ENCODE peak calls at places on chromosomes 5 and 9, in eight cellular contexts. T is cardiac muscle cell, Y is psoas muscle, R is kidney epithelial cell, F is astrocyte, E is adrenal gland, I is right atrium auricular region, Q is heart right ventricle. L is an unnamed sample.

GRCh38 chr5:177162379-177162778 is 28.8 kb downstream of the NSD1 start:
- DNase-seq in I (no peak), T (no peak), Q (no peak), R (no peak), F (peak; percentile 18), E (no peak), Y (no peak), L (no peak)

GRCh38 chr5:145960848-145961600 is 24.6 kb downstream of the SH3RF2 start:
- DNase-seq in I (no peak), E (no peak), Q (no peak), F (peak; percentile 68), R (no peak), Y (no peak), T (no peak), L (no peak)

GRCh38 chr9:114906922-114907571 is 23.3 kb downstream of the TNFSF8 start:
- DNase-seq in Y (no peak), T (peak; percentile 68), E (peak; percentile 29), I (no peak), F (peak; percentile 19), Q (no peak), R (no peak), L (no peak)

GRCh38 chr9:126205260-126205659 is 121.4 kb upstream of the MVB12B start:
- DNase-seq in E (no peak), F (no peak), T (no peak), Y (no peak), I (no peak), R (no peak), Q (no peak), L (no peak)

GRCh38 chr5:142547445-142548374 is 138.2 kb downstream of the FGF1 start:
- DNase-seq in R (no peak), I (no peak), Y (no peak), F (no peak), Q (no peak), E (no peak), T (no peak), L (no peak)

GRCh38 chr5:59786271-59786805 is 107.2 kb downstream of the PDE4D start:
- DNase-seq in E (no peak), T (peak; percentile 79), I (no peak), Y (no peak), Q (no peak), R (peak; percentile 86), F (peak; percentile 90), L (peak; percentile 64)

GRCh38 chr5:150224483-150225027 is 34.7 kb downstream of the SLC6A7 start:
- DNase-seq in F (peak; percentile 8), Y (no peak), T (no peak), R (no peak), I (no peak), Q (no peak), E (no peak), L (no peak)

GRCh38 chr5:14487896-14488570 is 93.6 kb upstream of the OTULINL start:
- DNase-seq in F (no peak), E (no peak), R (no peak), I (no peak), Y (no peak), T (peak; percentile 15), Q (no peak), L (no peak)

GRCh38 chr5:167821096-167821590 is 470.3 kb upstream of the WWC1 start:
- DNase-seq in E (no peak), F (no peak), Y (no peak), T (no peak), Q (no peak), I (no peak), R (no peak), L (no peak)

GRCh38 chr9:91033802-91034201 is 232.2 kb downstream of the SYK start:
- DNase-seq in Q (no peak), E (no peak), R (no peak), Y (no peak), I (no peak), F (no peak), T (peak; percentile 25), L (no peak)

GRCh38 chr5:109345699-109346098 is 64.1 kb downstream of the PJA2 start:
- DNase-seq in F (no peak), Y (no peak), E (no peak), I (no peak), T (no peak), Q (no peak), R (no peak), L (no peak)

GRCh38 chr9:135677641-135678168 is 14.6 kb downstream of the LCN9 start:
- DNase-seq in Q (no peak), F (no peak), R (no peak), I (no peak), T (no peak), E (no peak), Y (no peak), L (no peak)

GRCh38 chr9:134158753-134159392 is 5.5 kb downstream of the RNU6ATAC start:
- DNase-seq in E (no peak), T (no peak), Y (no peak), R (no peak), I (no peak), Q (no peak), F (no peak), L (no peak)

GRCh38 chr9:122354536-122355199 is 16.2 kb upstream of the PTGS1 start:
- DNase-seq in E (no peak), T (no peak), Y (no peak), F (no peak), I (no peak), R (no peak), Q (peak; percentile 25), L (no peak)

GRCh38 chr5:62431735-62432617 is 19.4 kb downstream of the IPO11 start:
- DNase-seq in Q (peak; percentile 32), I (no peak), E (no peak), F (no peak), Y (no peak), T (peak; percentile 66), R (no peak), L (no peak)

GRCh38 chr5:163846512-163846911 is 341.1 kb downstream of the MAT2B start:
- DNase-seq in E (no peak), R (no peak), I (no peak), Y (no peak), F (peak; percentile 44), T (peak; percentile 77), Q (no peak), L (peak; percentile 16)

GRCh38 chr9:107648153-107648716 is 158.7 kb upstream of the KLF4 start:
- DNase-seq in Q (no peak), E (no peak), Y (no peak), I (no peak), R (no peak), T (no peak), F (peak; percentile 31), L (peak; percentile 55)

GRCh38 chr5:57735754-57736153 is 253.1 kb upstream of the ACTBL2 start:
- DNase-seq in Y (no peak), E (no peak), F (peak; percentile 95), Q (no peak), R (peak; percentile 86), T (peak; percentile 77), I (no peak), L (peak; percentile 58)

GRCh38 chr9:4020038-4020746 is 279.7 kb downstream of the GLIS3 start:
- DNase-seq in R (no peak), I (no peak), Y (no peak), Q (no peak), F (peak; percentile 26), T (no peak), E (no peak), L (no peak)

GRCh38 chr9:134240371-134240770 is 76.0 kb upstream of the RNU6ATAC start:
- DNase-seq in R (no peak), Y (no peak), T (no peak), Q (no peak), E (no peak), I (no peak), F (no peak), L (no peak)

GRCh38 chr5:53691014-53691413 is 130.6 kb downstream of the NDUFS4 start:
- DNase-seq in T (no peak), F (no peak), Q (no peak), E (no peak), I (no peak), R (no peak), Y (no peak), L (no peak)

GRCh38 chr5:76083555-76084495 is 642 bp downstream of the SV2C start:
- DNase-seq in Q (no peak), R (no peak), E (no peak), F (no peak), Y (no peak), I (no peak), T (peak; percentile 2), L (no peak)
- H3K4me3 ChIP-seq in Q (peak overlapping the region; percentile 37), R (no peak overlapping the region), E (no peak overlapping the region), F (no peak overlapping the region), Y (peak overlapping the region; percentile 22), I (peak overlapping the region; percentile 37), T (peak overlapping the region; percentile 24), L (peak overlapping the region; percentile 24)

GRCh38 chr9:116605060-116605459 is 82.0 kb upstream of the TRIM32 start:
- DNase-seq in Y (no peak), R (no peak), F (no peak), Q (no peak), T (no peak), I (no peak), E (no peak), L (no peak)

GRCh38 chr9:116594552-116594951 is 92.6 kb upstream of the TRIM32 start:
- DNase-seq in Q (no peak), F (peak; percentile 77), T (peak; percentile 66), Y (peak; percentile 24), E (no peak), R (peak; percentile 73), I (no peak), L (peak; percentile 68)

GRCh38 chr9:116596646-116597045 is 90.5 kb upstream of the TRIM32 start:
- DNase-seq in Q (no peak), I (no peak), T (no peak), Y (no peak), E (no peak), F (no peak), R (no peak), L (no peak)

DNA sequence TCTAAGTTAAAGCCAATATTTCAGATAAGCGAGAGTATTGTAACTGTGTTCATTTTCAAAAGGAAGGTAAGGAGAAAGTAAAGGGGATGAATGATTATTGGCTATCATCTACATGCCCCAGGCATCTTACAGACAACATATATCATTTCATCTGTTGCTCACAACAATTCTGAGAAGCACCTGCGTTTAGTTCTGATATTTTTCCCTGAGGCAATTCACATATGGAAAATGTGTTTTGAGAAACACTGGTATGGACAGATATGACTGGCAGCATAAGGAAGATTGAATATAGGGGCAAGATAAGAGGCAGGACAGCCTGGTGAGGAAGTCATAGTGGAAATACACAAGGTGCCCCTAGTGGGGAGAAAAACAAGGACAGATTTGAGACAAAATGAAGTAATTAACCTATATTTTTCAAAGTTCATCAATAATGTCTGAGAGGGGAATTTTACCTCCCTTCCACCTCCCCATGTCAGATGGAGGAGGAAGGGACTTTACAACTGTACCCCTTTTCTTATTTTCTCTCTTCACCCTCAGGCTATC is 87.7 kb upstream of the TRIM32 start:
- DNase-seq in R (no peak), Q (no peak), F (no peak), I (no peak), T (no peak), E (no peak), Y (no peak), L (no peak)
- TF ChIP-seq CTCF in R (peak; percentile 6), Q (no peak), F (no peak), I (no peak), T (no peak), E (no peak), Y (no peak), L (no peak)

GRCh38 chr5:65808818-65809217 is 86.8 kb downstream of the NLN start:
- DNase-seq in F (peak; percentile 45), T (no peak), I (no peak), R (no peak), Y (no peak), Q (no peak), E (no peak), L (no peak)
- H3K4me3 ChIP-seq in F (no peak overlapping the region), T (no peak overlapping the region), I (no peak overlapping the region), R (no peak overlapping the region), Y (no peak overlapping the region), Q (no peak overlapping the region), E (no peak overlapping the region), L (no peak overlapping the region)

GRCh38 chr9:98902925-98903324 is 40.8 kb upstream of the COL15A1 start:
- DNase-seq in F (no peak), T (no peak), E (no peak), R (no peak), Y (no peak), Q (no peak), I (peak; percentile 26), L (no peak)
- TF ChIP-seq CTCF in F (no peak), T (no peak), E (no peak), R (no peak), Y (no peak), Q (no peak), I (no peak), L (no peak)

L was measured in AG09309.